ENCODE peak calls at places on chromosomes 3 and 15, in six cellular contexts. D is NCI-H2081; T is T-cell; S is stimulated activated naive CD4-positive, alpha-beta T cell; U is amygdala; Z is amniotic stem cell. Q is an unnamed sample.

GRCh38 chr3:170862618-170863374 is 7.2 kb downstream of the RPL22L1 start:
- DNase-seq in D (no peak), T (no peak), S (no peak), U (no peak), Z (no peak), Q (no peak)

GRCh38 chr3:127889976-127890650 is 24.9 kb upstream of the KBTBD12 start:
- DNase-seq in D (no peak), T (no peak), S (no peak), U (no peak), Z (no peak), Q (peak)

GRCh38 chr3:42803800-42804112 is 534 bp downstream of the HIGD1A start:
- DNase-seq in D (no peak), T (no peak), S (no peak), U (no peak), Z (no peak), Q (peak)

GRCh38 chr3:156964562-156964961 is 138.4 kb downstream of the LEKR1 start:
- DNase-seq in D (no peak), T (no peak), S (no peak), U (no peak), Z (no peak), Q (peak)

GRCh38 chr3:13896473-13897154 is 16.7 kb upstream of the WNT7A start:
- DNase-seq in D (peak), T (no peak), S (peak), U (no peak), Z (peak), Q (peak)

GRCh38 chr3:128870327-128870726 is 9.1 kb upstream of the ACAD9 start:
- DNase-seq in D (no peak), T (no peak), S (no peak), U (no peak), Z (no peak), Q (no peak)

GRCh38 chr3:76756578-76756977 is 283.3 kb upstream of the ROBO2 start:
- DNase-seq in D (no peak), T (no peak), S (no peak), U (no peak), Z (no peak), Q (no peak)

GRCh38 chr3:51544011-51544775 is 5.7 kb downstream of the RAD54L2 start:
- DNase-seq in D (no peak), T (no peak), S (no peak), U (no peak), Z (no peak), Q (no peak)

GRCh38 chr3:111874177-111874820 is 15.2 kb downstream of the PHLDB2 start:
- DNase-seq in D (no peak), T (no peak), S (no peak), U (no peak), Z (no peak), Q (peak)

GRCh38 chr3:113100063-113100462 is 109.3 kb downstream of the GTPBP8 start:
- DNase-seq in D (no peak), T (no peak), S (no peak), U (no peak), Z (no peak), Q (no peak)

GRCh38 chr3:165383381-165383780 is 187.2 kb upstream of the SLITRK3 start:
- DNase-seq in D (no peak), T (no peak), S (no peak), U (no peak), Z (no peak), Q (no peak)

GRCh38 chr15:74295800-74296199 is 59.7 kb downstream of the CCDC33 start:
- DNase-seq in D (no peak), T (no peak), S (no peak), U (no peak), Z (no peak), Q (no peak)

GRCh38 chr15:38002883-38003477 is 68.5 kb downstream of the TMCO5A start:
- DNase-seq in D (peak), T (no peak), S (no peak), U (no peak), Z (no peak), Q (peak)

GRCh38 chr15:69525543-69525942 is 72.9 kb downstream of the RPLP1 start:
- DNase-seq in D (no peak), T (no peak), S (no peak), U (no peak), Z (no peak), Q (no peak)

GRCh38 chr3:64417816-64418215 is 192.6 kb upstream of the PRICKLE2 start:
- DNase-seq in D (no peak), T (no peak), S (no peak), U (no peak), Z (no peak), Q (no peak)

GRCh38 chr15:44595656-44596510 is 58.9 kb downstream of the EIF3J start:
- DNase-seq in D (no peak), T (no peak), S (no peak), U (no peak), Z (no peak), Q (no peak)

GRCh38 chr3:77411334-77411733 is 371.4 kb downstream of the ROBO2 start:
- DNase-seq in D (no peak), T (no peak), S (no peak), U (no peak), Z (no peak), Q (no peak)

GRCh38 chr3:27914199-27914598 is 192.1 kb upstream of the EOMES start:
- DNase-seq in D (no peak), T (no peak), S (no peak), U (no peak), Z (no peak), Q (no peak)

GRCh38 chr15:40081691-40082194 is 26.9 kb downstream of the BMF start:
- DNase-seq in D (no peak), T (no peak), S (no peak), U (peak), Z (no peak), Q (peak)

GRCh38 chr3:146813496-146813895 is 208.3 kb upstream of the PLSCR5 start:
- DNase-seq in D (no peak), T (no peak), S (no peak), U (no peak), Z (no peak), Q (peak)

GRCh38 chr15:38687340-38687739 is 122.7 kb upstream of the RASGRP1 start:
- DNase-seq in D (no peak), T (no peak), S (no peak), U (no peak), Z (no peak), Q (peak)

GRCh38 chr15:87711011-87711410 is 545.5 kb downstream of the NTRK3 start:
- DNase-seq in D (no peak), T (no peak), S (no peak), U (no peak), Z (no peak), Q (no peak)

GRCh38 chr3:23761440-23761896 is 44.3 kb upstream of the UBE2E1 start:
- DNase-seq in D (no peak), T (no peak), S (no peak), U (no peak), Z (no peak), Q (peak)

GRCh38 chr3:124674336-124674735 is 55.9 kb upstream of the UMPS start:
- DNase-seq in D (no peak), T (no peak), S (no peak), U (no peak), Z (no peak), Q (no peak)

GRCh38 chr15:67064607-67065530 is 533 bp upstream of the SMAD3 start:
- DNase-seq in D (no peak), T (no peak), S (peak), U (no peak), Z (no peak), Q (no peak)

Q was measured in foreskin fibroblast.